ENCODE peak calls at places on chromosome 22, in five cellular contexts. P, H, J, W and O are unnamed samples.

GRCh38 chr22:37669586-37669985 is 5.8 kb upstream of the LGALS1 start:
- DNase-seq in P (no peak), H (no peak), J (no peak), W (no peak), O (no peak)

GRCh38 chr22:44357296-44357961 is 44.7 kb upstream of the SHISAL1 start:
- DNase-seq in P (peak; percentile 36), H (no peak), J (no peak), W (no peak), O (no peak)

GRCh38 chr22:43820671-43821305 is 8.7 kb upstream of the EFCAB6 start:
- DNase-seq in P (no peak), H (no peak), J (no peak), W (no peak), O (no peak)

GRCh38 chr22:39251762-39252460 is 7.1 kb upstream of the PDGFB start:
- DNase-seq in P (no peak), H (no peak), J (no peak), W (no peak), O (no peak)

GRCh38 chr22:36022162-36022561 is 6.5 kb downstream of the RBFOX2 start:
- DNase-seq in P (no peak), H (no peak), J (no peak), W (no peak), O (no peak)

GRCh38 chr22:39815882-39816395 is 77.6 kb downstream of the ENTHD1 start:
- DNase-seq in P (no peak), H (no peak), J (no peak), W (no peak), O (no peak)

GRCh38 chr22:50674606-50675552 is 2.3 kb downstream of the SHANK3 start:
- DNase-seq in P (peak; percentile 43), H (peak; percentile 37), J (peak; percentile 49), W (no peak), O (no peak)

GRCh38 chr22:42437488-42438292 is 5.5 kb upstream of the NFAM1 start:
- DNase-seq in P (peak; percentile 92), H (peak; percentile 88), J (peak; percentile 84), W (peak; percentile 82), O (peak; percentile 69)

GRCh38 chr22:39299829-39300178 is 19.6 kb downstream of the RPL3 start:
- DNase-seq in P (no peak), H (no peak), J (no peak), W (no peak), O (no peak)

GRCh38 chr22:43892183-43892894 is 526 bp upstream of the PNPLA5 start:
- DNase-seq in P (no peak), H (no peak), J (no peak), W (no peak), O (no peak)

GRCh38 chr22:46126853-46127385 is 23.4 kb upstream of the PPARA start:
- DNase-seq in P (no peak), H (no peak), J (no peak), W (no peak), O (no peak)

GRCh38 chr22:37282385-37282677 is at the start of gene CYTH4:
- DNase-seq in P (no peak), H (peak; percentile 93), J (no peak), W (peak; percentile 68), O (peak; percentile 56)

GRCh38 chr22:23772315-23773246 is at the start of gene MMP11:
- DNase-seq in P (peak; percentile 62), H (peak; percentile 74), J (peak; percentile 59), W (peak; percentile 57), O (peak; percentile 19)

GRCh38 chr22:35777335-35777975 is 59.8 kb downstream of the APOL5 start:
- DNase-seq in P (no peak), H (no peak), J (no peak), W (no peak), O (no peak)

GRCh38 chr22:38062782-38063181 is 5.6 kb downstream of the PICK1 start:
- DNase-seq in P (no peak), H (no peak), J (no peak), W (no peak), O (no peak)

GRCh38 chr22:38317237-38317994 is at the start of gene CSNK1E:
- DNase-seq in P (peak; percentile 80), H (peak; percentile 84), J (peak; percentile 63), W (peak; percentile 72), O (peak; percentile 63)

GRCh38 chr22:46728470-46728869 is 9.6 kb downstream of the CERK start:
- DNase-seq in P (no peak), H (no peak), J (no peak), W (no peak), O (no peak)

GRCh38 chr22:21938071-21938822 is 14.4 kb downstream of the PPM1F start:
- DNase-seq in P (peak; percentile 94), H (peak; percentile 95), J (peak; percentile 100), W (peak; percentile 92), O (peak; percentile 82)

GRCh38 chr22:41688365-41689211 is at the start of gene SNU13:
- DNase-seq in P (peak; percentile 97), H (peak; percentile 96), J (peak; percentile 75), W (peak; percentile 89), O (peak; percentile 91)

GRCh38 chr22:28607710-28608109 is 71.9 kb downstream of the TTC28 start:
- DNase-seq in P (no peak), H (no peak), J (no peak), W (no peak), O (no peak)

GRCh38 chr22:49764151-49764581 is 63.5 kb downstream of the BRD1 start:
- DNase-seq in P (peak; percentile 53), H (no peak), J (no peak), W (no peak), O (no peak)

GRCh38 chr22:19751497-19752245 is 8.9 kb upstream of the TBX1 start:
- DNase-seq in P (no peak), H (no peak), J (no peak), W (no peak), O (no peak)

GRCh38 chr22:20213833-20214708 is 54.0 kb downstream of the RTN4R start:
- DNase-seq in P (no peak), H (no peak), J (no peak), W (no peak), O (no peak)

GRCh38 chr22:38067028-38067415 is 9.8 kb downstream of the PICK1 start:
- DNase-seq in P (no peak), H (no peak), J (no peak), W (no peak), O (no peak)

GRCh38 chr22:39723463-39723862 is 152.9 kb downstream of the CACNA1I start:
- DNase-seq in P (no peak), H (no peak), J (no peak), W (no peak), O (no peak)

GRCh38 chr22:50170453-50171318 is at the start of gene PANX2:
- DNase-seq in P (no peak), H (no peak), J (no peak), W (no peak), O (no peak)

GRCh38 chr22:24505337-24505736 is 10.2 kb downstream of the UPB1 start:
- DNase-seq in P (no peak), H (no peak), J (no peak), W (no peak), O (no peak)

GRCh38 chr22:36455571-36456458 is 25.6 kb downstream of the TXN2 start:
- DNase-seq in P (no peak), H (no peak), J (no peak), W (no peak), O (no peak)

GRCh38 chr22:41574847-41575381 is 14.1 kb downstream of the CSDC2 start:
- DNase-seq in P (no peak), H (no peak), J (no peak), W (no peak), O (no peak)

GRCh38 chr22:29385748-29386147 is 2.6 kb downstream of the AP1B1 start:
- DNase-seq in P (no peak), H (no peak), J (no peak), W (no peak), O (no peak)